ENCODE peak calls at places on chromosomes 11 and 22, in four cellular contexts. A is endodermal cell, E is neuronal stem cell, Z is cardiac muscle cell. N is an unnamed sample.

GRCh38 chr11:46315033-46315738 is 32.1 kb upstream of the DGKZ start:
- DNase-seq in Z (peak; percentile 85), E (peak; percentile 77), A (peak; percentile 97), N (peak; percentile 53)

GRCh38 chr11:74926304-74927030 is 22.4 kb downstream of the XRRA1 start:
- DNase-seq in Z (no peak), E (no peak), A (no peak), N (no peak)

GRCh38 chr11:62931501-62932278 is 10.5 kb upstream of the CHRM1 start:
- DNase-seq in A (peak; percentile 77), E (no peak), Z (no peak), N (no peak)

GRCh38 chr22:46763051-46763705 is 728 bp downstream of the TBC1D22A start:
- DNase-seq in Z (no peak), A (no peak), E (no peak), N (no peak)

GRCh38 chr11:119205080-119205479 is 1.1 kb upstream of the CBL start:
- DNase-seq in A (peak; percentile 50), Z (no peak), E (no peak), N (no peak)

GRCh38 chr11:1001682-1002081 is 34.8 kb downstream of the MUC6 start:
- DNase-seq in A (no peak), Z (no peak), E (no peak), N (no peak)

GRCh38 chr11:93490996-93491618 is 52.1 kb downstream of the SMCO4 start:
- DNase-seq in A (peak; percentile 78), E (no peak), Z (no peak), N (no peak)

GRCh38 chr22:25176799-25177198 is 22.9 kb upstream of the CRYBB3 start:
- DNase-seq in A (no peak), Z (no peak), E (no peak), N (no peak)

GRCh38 chr22:23080542-23081290 is 10.4 kb downstream of the GNAZ start:
- DNase-seq in Z (no peak), E (no peak), A (no peak), N (no peak)

GRCh38 chr22:29128891-29129643 is 56.2 kb downstream of the KREMEN1 start:
- DNase-seq in A (no peak), E (no peak), Z (no peak), N (no peak)

GRCh38 chr11:58003591-58003990 is 20.1 kb upstream of the OR9Q1 start:
- DNase-seq in A (no peak), E (no peak), Z (no peak), N (no peak)

GRCh38 chr11:76369406-76369805 is 11.5 kb downstream of the THAP12 start:
- DNase-seq in A (no peak), Z (no peak), E (no peak), N (no peak)

GRCh38 chr11:36010010-36010740 is 66.3 kb downstream of the LDLRAD3 start:
- DNase-seq in E (no peak), A (no peak), Z (no peak), N (no peak)

GRCh38 chr11:27837895-27838563 is 137.8 kb upstream of the BDNF start:
- DNase-seq in A (no peak), Z (no peak), E (no peak), N (no peak)

GRCh38 chr11:113271551-113272245 is 42.7 kb upstream of the TTC12 start:
- DNase-seq in E (no peak), Z (no peak), A (no peak), N (no peak)

GRCh38 chr11:35487532-35488078 is 37.8 kb downstream of the PAMR1 start:
- DNase-seq in E (peak; percentile 33), A (peak; percentile 92), Z (peak; percentile 62), N (no peak)

GRCh38 chr11:44221992-44222391 is 87.9 kb downstream of the ALX4 start:
- DNase-seq in E (no peak), A (no peak), Z (no peak), N (no peak)

GRCh38 chr11:68843703-68844312 is 2.1 kb upstream of the CPT1A start:
- DNase-seq in A (peak; percentile 96), Z (peak; percentile 87), E (no peak), N (peak; percentile 79)

GRCh38 chr11:61155312-61155711 is 5.9 kb downstream of the VPS37C start:
- DNase-seq in Z (no peak), A (no peak), E (no peak), N (no peak)
- H3K4me1 ChIP-seq in Z (peaks cover 35% of the 10 kb centered on the region), A (peaks cover 21% of the 10 kb centered on the region), E (peaks cover 11% of the 10 kb centered on the region), N (peaks cover 15% of the 10 kb centered on the region)

GRCh38 chr11:66492161-66492865 is 12.1 kb downstream of the DPP3 start:
- DNase-seq in A (no peak), Z (no peak), E (no peak), N (no peak)
- H3K4me3 ChIP-seq in A (no peak overlapping the region), Z (no peak overlapping the region), E (no peak overlapping the region), N (no peak overlapping the region)

GRCh38 chr22:49942565-49943404 is 17.8 kb upstream of the PIM3 start:
- DNase-seq in E (no peak), A (no peak), Z (no peak), N (no peak)
- H3K4me1 ChIP-seq in E (peaks cover 22% of the 10 kb centered on the region), A (no peaks in the 10 kb centered on the region), Z (peaks cover 20% of the 10 kb centered on the region), N (no peaks in the 10 kb centered on the region)

DNA sequence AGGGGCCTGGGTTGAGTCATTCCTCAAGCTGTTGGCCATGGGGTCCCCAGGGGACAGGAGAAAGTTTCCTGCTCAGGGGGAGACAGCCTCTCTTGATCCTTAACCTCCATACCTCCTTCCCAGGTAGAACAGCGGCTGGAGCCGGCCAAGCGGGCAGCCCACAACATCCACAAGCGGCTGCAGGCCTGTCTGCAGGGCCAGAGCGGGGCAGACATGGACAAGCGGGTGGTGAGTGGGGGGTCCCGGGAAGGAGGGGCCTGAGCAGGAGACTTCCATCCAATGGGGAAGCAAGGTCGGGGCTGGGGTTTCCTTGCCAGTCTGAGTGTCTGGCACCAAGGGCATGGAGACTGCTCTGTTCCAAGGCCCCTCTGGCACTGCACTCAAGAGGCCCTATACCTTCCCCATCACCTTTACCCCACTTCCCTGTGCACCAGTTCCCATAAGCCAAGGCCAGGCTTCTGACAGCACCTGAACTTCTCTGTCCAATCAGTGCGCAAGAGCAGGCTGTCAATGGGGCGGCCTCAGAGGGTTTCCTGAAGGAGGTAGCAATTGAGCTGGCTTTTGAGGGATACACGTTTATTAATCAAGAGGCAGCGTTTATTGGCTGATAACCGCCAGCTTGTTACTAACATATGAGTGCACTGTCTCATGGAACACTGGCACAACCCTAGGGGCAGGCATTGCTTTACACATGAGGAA is 1.9 kb downstream of the SH3BP1 start:
- DNase-seq in E (no peak), A (no peak), Z (no peak), N (peak; percentile 32)
- H3K4me3 ChIP-seq in E (no peak overlapping the region), A (no peak overlapping the region), Z (no peak overlapping the region), N (no peak overlapping the region)

GRCh38 chr22:45318168-45318557 is 8.4 kb downstream of the FAM118A start:
- DNase-seq in Z (peak; percentile 44), A (no peak), E (no peak), N (peak; percentile 93)

GRCh38 chr22:45319319-45319675 is 9.6 kb downstream of the FAM118A start:
- DNase-seq in E (no peak), A (no peak), Z (no peak), N (peak; percentile 63)

GRCh38 chr22:45320326-45320976 is 10.7 kb downstream of the FAM118A start:
- DNase-seq in Z (no peak), E (no peak), A (no peak), N (no peak)

GRCh38 chr22:45317551-45318167 is 7.9 kb downstream of the FAM118A start:
- DNase-seq in Z (no peak), A (peak; percentile 76), E (no peak), N (no peak)

DNA sequence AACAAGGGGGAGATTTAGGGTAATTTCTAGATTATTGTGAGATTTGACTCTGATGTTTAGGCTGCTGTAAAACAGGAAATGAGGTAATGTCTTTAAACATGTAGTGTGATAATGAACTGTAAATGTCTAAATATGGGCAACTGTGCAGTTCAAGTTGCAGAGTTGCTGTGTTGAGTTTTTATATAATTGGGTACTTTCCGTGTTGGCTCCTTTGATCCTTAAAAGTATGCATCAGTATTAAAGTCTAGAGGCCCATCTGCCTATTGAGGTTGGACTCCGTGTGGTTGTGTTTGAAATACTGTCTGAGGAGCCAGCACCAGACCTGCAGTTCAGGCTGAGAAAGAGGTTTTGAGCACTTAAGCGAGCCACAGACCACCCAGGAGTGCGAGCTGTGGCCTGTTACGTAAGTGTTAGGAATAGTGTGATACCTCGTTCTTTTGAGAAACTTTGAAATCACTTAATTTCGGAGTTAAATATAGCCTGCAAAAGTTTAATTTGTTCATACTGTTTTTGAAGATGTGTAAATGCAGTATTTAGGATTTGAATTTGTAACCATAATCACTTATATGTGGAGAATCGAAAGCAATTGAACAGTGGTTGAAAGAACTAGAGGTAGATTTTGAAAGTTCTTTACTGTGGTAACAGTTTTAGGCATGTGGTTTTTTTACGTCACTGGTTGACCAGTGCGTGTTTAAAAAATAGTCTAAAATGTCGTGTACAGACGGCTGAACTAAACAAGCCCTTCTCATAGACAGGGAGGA is 9.0 kb downstream of the FAM118A start:
- DNase-seq in A (no peak), E (no peak), Z (no peak), N (peak; percentile 36)
- H3K4me1 ChIP-seq in A (peaks cover 21% of the 10 kb centered on the region), E (peaks cover 16% of the 10 kb centered on the region), Z (peaks cover 54% of the 10 kb centered on the region), N (peaks cover 4% of the 10 kb centered on the region)

DNA sequence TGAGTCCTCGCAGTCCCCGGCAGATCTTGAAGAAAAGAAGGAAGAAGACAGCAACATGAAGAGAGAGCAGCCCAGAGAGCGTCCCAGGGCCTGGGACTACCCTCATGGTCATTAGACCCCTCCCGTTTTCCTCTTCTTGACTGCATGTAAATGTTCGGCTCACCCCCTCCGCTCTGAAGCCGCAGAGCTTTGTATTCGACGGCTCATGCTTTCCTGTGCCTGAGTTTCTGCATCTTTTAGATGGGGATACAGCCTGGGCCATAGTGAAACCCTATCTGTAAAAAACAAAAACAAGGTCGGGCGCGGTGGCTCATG is 7.7 kb downstream of the USP18 start:
- DNase-seq in Z (no peak), E (no peak), A (no peak), N (no peak)
- H3K4me3 ChIP-seq in Z (no peak overlapping the region), E (no peak overlapping the region), A (no peak overlapping the region), N (no peak overlapping the region)

DNA sequence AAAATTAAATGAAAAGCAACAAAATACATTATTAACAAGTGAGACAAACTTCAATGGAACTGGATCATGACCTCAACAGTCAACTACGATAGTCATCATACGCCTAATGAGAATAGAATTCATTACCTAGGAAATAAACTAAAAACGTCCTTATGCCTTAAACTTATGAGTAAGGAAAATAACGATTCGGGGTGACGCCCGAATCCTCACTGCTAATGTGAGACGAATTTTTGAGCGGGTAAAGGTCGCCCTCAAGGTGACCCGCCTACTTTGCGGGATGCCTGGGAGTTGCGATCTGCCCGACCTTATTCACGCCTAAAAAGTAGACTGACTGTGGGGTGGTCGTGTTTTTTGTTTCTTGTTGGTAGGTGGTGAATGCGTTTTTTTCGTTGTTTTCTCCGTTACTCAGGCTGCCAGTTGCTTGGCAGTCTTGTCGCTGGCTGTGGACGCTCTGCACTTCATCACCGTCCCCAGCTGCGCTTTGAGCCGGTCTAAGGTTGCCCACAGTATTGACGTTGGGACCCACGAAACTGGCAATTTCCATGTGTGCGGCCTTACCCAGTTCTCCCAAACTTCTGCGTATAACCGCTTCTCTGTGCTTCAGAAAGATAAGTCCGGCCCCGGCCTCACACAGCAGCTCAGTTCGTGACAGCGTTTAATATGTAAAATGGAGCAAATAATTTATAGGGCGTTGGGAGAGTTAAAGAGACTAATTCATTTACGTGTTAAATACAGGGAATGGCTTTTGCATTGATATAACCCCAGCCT is 593 bp upstream of the POLDIP3 start:
- DNase-seq in A (peak; percentile 96), E (peak; percentile 89), Z (peak; percentile 95), N (peak; percentile 91)
- H3K4me1 ChIP-seq in A (peaks cover 5% of the 10 kb centered on the region), E (peaks cover 9% of the 10 kb centered on the region), Z (peaks cover 8% of the 10 kb centered on the region), N (peaks cover 15% of the 10 kb centered on the region)

GRCh38 chr11:130426223-130427048 is 2.0 kb downstream of the ADAMTS8 start:
- DNase-seq in E (no peak), Z (no peak), A (no peak), N (no peak)
- H3K4me3 ChIP-seq in E (no peak overlapping the region), Z (no peak overlapping the region), A (no peak overlapping the region), N (no peak overlapping the region)

N was measured in ovary.